ENCODE peak calls at places on chromosomes 3 and 15, in ten cellular contexts. W, C, F, S, H, O, V, Y, A and R are unnamed samples.

GRCh38 chr3:58586776-58587192 is 9.6 kb upstream of the FAM107A start:
- DNase-seq in F (no peak), H (no peak), A (no peak), S (no peak), W (no peak), V (no peak), O (no peak), Y (no peak), C (no peak), R (no peak)

GRCh38 chr15:96578393-96578792 is 247.9 kb downstream of the NR2F2 start:
- DNase-seq in A (no peak), F (no peak), Y (no peak), C (no peak), H (no peak), S (no peak), O (no peak), V (no peak), W (no peak), R (no peak)

GRCh38 chr3:175932586-175932985 is 1073.5 kb downstream of the NAALADL2 start:
- DNase-seq in F (no peak), A (no peak), V (peak; percentile 27), H (no peak), O (no peak), S (peak; percentile 74), W (no peak), C (no peak), Y (no peak), R (no peak)

GRCh38 chr3:179348325-179349013 is 960 bp downstream of the MFN1 start:
- DNase-seq in F (no peak), V (no peak), H (no peak), O (no peak), S (peak; percentile 20), C (no peak), Y (no peak), A (peak; percentile 6), W (no peak), R (no peak)

GRCh38 chr15:70636540-70637165 is 126.7 kb downstream of the UACA start:
- DNase-seq in C (no peak), A (no peak), W (no peak), Y (no peak), S (peak; percentile 29), H (no peak), F (no peak), O (no peak), V (no peak), R (no peak)

GRCh38 chr15:57312323-57313133 is 63.8 kb upstream of the CGNL1 start:
- DNase-seq in W (no peak), A (no peak), V (no peak), O (no peak), S (no peak), C (no peak), Y (no peak), F (peak; percentile 82), H (no peak), R (peak; percentile 34)

GRCh38 chr15:38253448-38253847 is 812 bp downstream of the SPRED1 start:
- DNase-seq in Y (no peak), S (peak; percentile 85), F (no peak), A (no peak), W (no peak), V (peak; percentile 71), C (no peak), H (no peak), O (no peak), R (peak; percentile 3)

GRCh38 chr15:70615435-70616310 is 147.7 kb downstream of the UACA start:
- DNase-seq in W (no peak), O (no peak), V (no peak), H (no peak), A (no peak), F (no peak), S (no peak), Y (no peak), C (no peak), R (no peak)

GRCh38 chr3:53730565-53730964 is 115.7 kb downstream of the CHDH start:
- DNase-seq in W (peak; percentile 74), F (no peak), O (peak; percentile 58), S (peak; percentile 12), V (peak; percentile 42), A (no peak), Y (no peak), C (no peak), H (no peak), R (peak; percentile 22)

GRCh38 chr15:63112871-63113270 is 8.8 kb upstream of the LACTB start:
- DNase-seq in H (no peak), O (no peak), W (no peak), Y (no peak), C (no peak), A (no peak), V (no peak), F (no peak), S (no peak), R (no peak)